ENCODE peak calls at places on chromosomes 5 and 9, in eight cellular contexts. A is right lobe of liver, S is A549, J is heart left ventricle, Y is Peyer's patch, V is esophagus squamous epithelium, I is HCT116, N is GM12892. Q is an unnamed sample.

GRCh38 chr9:131018621-131019020 is 9.6 kb downstream of the LAMC3 start:
- DNase-seq in A (no peak), S (peak), J (no peak), Y (no peak), V (no peak), I (no peak), N (no peak), Q (no peak)

GRCh38 chr9:96585426-96585825 is 34.2 kb downstream of the CDC14B start:
- DNase-seq in A (no peak), S (no peak), J (no peak), Y (no peak), V (no peak), I (no peak), N (no peak), Q (no peak)

GRCh38 chr5:65198777-65199120 is 283.0 kb downstream of the ADAMTS6 start:
- DNase-seq in A (no peak), S (peak), J (no peak), Y (no peak), V (no peak), I (no peak), N (no peak), Q (peak)

GRCh38 chr5:14108170-14108996 is 34.8 kb upstream of the TRIO start:
- DNase-seq in A (no peak), S (peak), J (peak), Y (peak), V (no peak), I (peak), N (peak), Q (peak)

GRCh38 chr5:133977161-133977787 is 8.8 kb upstream of the C5orf15 start:
- DNase-seq in A (no peak), S (no peak), J (no peak), Y (no peak), V (no peak), I (no peak), N (no peak), Q (no peak)

GRCh38 chr5:114055318-114055788 is 306.5 kb upstream of the KCNN2 start:
- DNase-seq in A (no peak), S (peak), J (peak), Y (no peak), V (no peak), I (no peak), N (no peak), Q (no peak)

GRCh38 chr5:143436871-143437270 is 33.4 kb upstream of the NR3C1 start:
- DNase-seq in A (no peak), S (no peak), J (no peak), Y (no peak), V (no peak), I (no peak), N (no peak), Q (no peak)

GRCh38 chr5:131857388-131857787 is 60.6 kb upstream of the FNIP1 start:
- DNase-seq in A (no peak), S (no peak), J (no peak), Y (no peak), V (no peak), I (no peak), N (no peak), Q (no peak)

GRCh38 chr5:14491505-14491904 is 90.1 kb upstream of the OTULINL start:
- DNase-seq in A (no peak), S (no peak), J (no peak), Y (no peak), V (no peak), I (no peak), N (no peak), Q (no peak)

GRCh38 chr5:17180957-17181723 is 36.3 kb upstream of the BASP1 start:
- DNase-seq in A (no peak), S (peak), J (no peak), Y (no peak), V (no peak), I (no peak), N (no peak), Q (peak)

GRCh38 chr5:73519531-73520283 is 21.5 kb downstream of the BTF3 start:
- DNase-seq in A (no peak), S (peak), J (peak), Y (peak), V (peak), I (peak), N (peak), Q (peak)

GRCh38 chr9:24832307-24832706 is 286.6 kb upstream of the IZUMO3 start:
- DNase-seq in A (no peak), S (peak), J (no peak), Y (no peak), V (no peak), I (no peak), N (no peak), Q (peak)

DNA sequence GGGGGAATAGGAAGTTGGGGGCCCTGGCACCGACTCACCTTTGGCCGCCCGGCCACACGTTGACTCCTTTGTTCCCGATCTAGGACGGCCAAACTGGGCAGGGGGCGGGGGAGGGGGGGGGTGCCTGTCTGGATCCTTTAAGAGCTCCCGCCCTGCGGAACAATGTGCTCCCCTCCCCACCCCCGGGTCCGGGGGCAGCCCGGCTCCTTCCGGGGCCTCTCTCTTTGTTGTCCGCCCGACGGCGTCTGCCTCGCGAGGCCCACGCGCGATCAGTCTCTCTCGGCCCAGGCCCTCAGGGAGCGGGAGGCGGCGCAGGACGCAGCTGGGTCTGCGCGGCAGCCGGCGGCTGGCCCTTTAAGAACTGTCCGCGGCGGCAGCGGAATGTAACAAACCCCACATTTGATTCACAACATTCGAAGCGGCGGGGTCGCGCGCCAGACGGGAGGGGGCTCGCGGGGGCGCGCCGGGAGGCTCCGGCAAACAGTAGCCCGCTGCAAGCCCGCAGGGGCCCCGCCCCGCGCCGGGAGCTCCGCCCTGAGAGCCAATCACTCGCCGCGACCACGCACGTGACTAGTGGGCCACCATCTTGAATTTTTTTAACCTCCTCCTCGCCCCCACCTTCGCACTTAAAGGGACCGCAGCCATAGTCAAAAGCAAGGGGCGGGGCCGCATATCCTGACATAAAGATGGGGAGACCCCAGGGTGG is at the start of gene RNF44:
- DNase-seq in A (peak), S (peak), J (peak), Y (peak), V (peak), I (peak), N (peak), Q (peak)
- TF ChIP-seq POLR2A in A (peak), S (peak), J (peak), Y (peak), V (no peak), I (peak), N (peak), Q (no peak)

DNA sequence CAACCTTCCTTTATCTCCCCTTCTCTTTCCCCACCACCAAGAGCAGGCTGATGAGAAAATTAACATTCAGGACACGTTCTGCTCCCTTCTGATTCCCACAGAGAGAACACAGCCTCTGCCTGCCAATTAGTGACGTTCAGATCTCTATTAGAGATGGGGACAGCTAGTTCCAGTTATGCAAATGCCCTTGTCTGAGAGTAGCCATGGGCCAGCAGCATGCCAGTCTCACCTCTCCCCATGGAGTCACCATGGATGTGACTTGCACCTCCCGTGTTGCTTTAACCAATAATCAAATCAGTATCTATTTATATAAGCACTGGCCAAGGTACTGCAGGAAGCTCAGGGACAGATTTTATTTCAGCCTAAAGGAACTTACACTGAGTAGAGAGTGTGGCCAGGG is 61.3 kb downstream of the KCNIP1 start:
- DNase-seq in A (no peak), S (no peak), J (no peak), Y (no peak), V (no peak), I (no peak), N (no peak), Q (no peak)
- TF ChIP-seq POLR2A in A (no peak), S (no peak), J (no peak), Y (no peak), V (no peak), I (no peak), N (no peak), Q (no peak)

GRCh38 chr5:140107312-140108092 is 6.4 kb upstream of the PURA start:
- DNase-seq in A (peak), S (peak), J (peak), Y (peak), V (peak), I (peak), N (peak), Q (peak)
- TF ChIP-seq POLR2A in A (peak), S (peak), J (peak), Y (peak), V (no peak), I (peak), N (peak), Q (peak)

GRCh38 chr9:124346347-124347163 is 68.7 kb downstream of the PSMB7 start:
- DNase-seq in A (peak), S (no peak), J (no peak), Y (no peak), V (no peak), I (no peak), N (no peak), Q (no peak)
- TF ChIP-seq POLR2A in A (no peak), S (no peak), J (no peak), Y (no peak), V (no peak), I (no peak), N (peak), Q (no peak)

GRCh38 chr9:69672828-69673640 is 863 bp upstream of the APBA1 start:
- DNase-seq in A (peak), S (peak), J (peak), Y (peak), V (no peak), I (peak), N (peak), Q (peak)
- TF ChIP-seq POLR2A in A (no peak), S (no peak), J (no peak), Y (no peak), V (no peak), I (no peak), N (no peak), Q (no peak)

DNA sequence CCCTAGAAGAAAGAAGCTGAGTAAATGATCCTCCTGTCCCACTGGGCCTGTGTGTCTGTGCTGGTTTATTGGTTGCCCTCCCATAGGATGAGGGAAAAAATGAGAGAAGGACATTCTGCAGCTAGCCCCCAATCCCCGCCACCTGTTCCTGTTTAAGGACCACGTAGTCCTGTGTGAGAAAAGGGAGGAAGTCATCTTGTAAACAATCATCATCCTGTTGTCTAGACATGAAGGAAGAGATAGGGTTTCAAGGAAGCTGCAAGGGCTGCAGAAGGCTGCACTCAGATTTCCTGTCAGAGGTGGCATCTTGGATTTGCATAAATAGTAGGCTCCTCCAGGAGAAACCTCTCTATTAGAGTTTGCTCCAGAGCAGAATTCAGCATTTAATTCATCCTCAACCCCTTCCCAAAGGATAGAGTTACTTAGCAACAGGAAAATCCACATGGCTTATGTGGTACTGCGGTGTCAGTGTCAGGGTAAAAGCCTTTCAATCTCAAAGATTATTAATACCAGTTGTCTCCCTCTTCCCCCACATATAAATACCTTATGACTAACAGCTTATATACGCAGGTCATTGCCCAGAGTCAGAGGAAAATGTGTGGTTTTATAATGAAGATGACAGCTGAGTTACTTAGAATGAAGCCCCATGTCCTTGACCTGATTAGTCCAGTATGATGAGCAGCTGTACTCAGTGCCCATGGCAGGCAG is 4.6 kb upstream of the DNAJC18 start:
- DNase-seq in A (no peak), S (no peak), J (no peak), Y (peak), V (no peak), I (no peak), N (no peak), Q (no peak)
- TF ChIP-seq POLR2A in A (no peak), S (no peak), J (no peak), Y (no peak), V (no peak), I (no peak), N (no peak), Q (no peak)

DNA sequence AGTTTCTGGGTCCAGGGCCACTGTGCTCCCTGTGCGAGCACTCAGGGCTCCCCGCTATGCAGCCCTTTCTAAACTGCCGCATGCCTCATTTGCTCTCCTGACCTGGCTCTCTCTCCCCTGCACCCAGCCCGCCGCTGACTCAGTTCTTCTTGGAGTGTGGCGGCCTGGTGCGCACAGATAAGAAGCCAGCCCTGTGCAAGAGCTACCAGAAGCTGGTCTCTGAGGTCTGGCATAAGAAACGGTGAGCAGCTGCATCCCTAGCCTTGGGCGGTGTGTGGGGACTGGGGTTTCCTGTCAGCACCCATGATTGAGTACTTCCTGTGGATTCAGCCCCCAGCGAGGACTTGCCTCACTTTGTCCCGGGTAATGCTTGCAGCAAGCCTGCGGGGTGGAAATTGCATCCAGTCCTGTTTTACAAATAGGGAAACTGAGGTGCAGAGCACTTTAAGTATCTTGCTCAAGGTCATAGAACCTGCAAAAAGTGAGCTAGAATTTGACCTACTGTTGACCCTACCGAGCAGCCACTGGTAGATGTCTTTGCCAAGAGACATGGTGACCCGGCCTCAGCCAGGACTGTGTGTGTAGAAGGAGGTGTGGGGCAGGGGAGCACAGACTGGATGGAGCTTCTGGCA is 27.9 kb downstream of the USP20 start:
- DNase-seq in A (no peak), S (no peak), J (no peak), Y (peak), V (no peak), I (no peak), N (no peak), Q (peak)
- TF ChIP-seq POLR2A in A (no peak), S (no peak), J (no peak), Y (no peak), V (no peak), I (no peak), N (no peak), Q (no peak)